ENCODE peak calls at places on chromosomes 12 and 14, in five cellular contexts. H is Peyer's patch; P is CD4-positive, CD25-positive, alpha-beta regulatory T cell; U is GM23248; O is cardiac muscle cell. S is an unnamed sample. For H3K27me3, the result is how much of the 10 kb centered on the place peaks cover.

GRCh38 chr12:13128291-13129000 is 25.0 kb upstream of the GSG1 start:
- DNase-seq in H (no peak), P (no peak), U (no peak), O (no peak), S (no peak)

GRCh38 chr12:59698599-59698998 is 102.8 kb downstream of the SLC16A7 start:
- DNase-seq in H (no peak), P (no peak), U (peak), O (peak), S (no peak)

GRCh38 chr12:91139981-91140659 is 28.8 kb upstream of the LUM start:
- DNase-seq in H (no peak), P (no peak), U (peak), O (peak), S (no peak)

GRCh38 chr12:92614502-92614901 is 88.3 kb upstream of the PLEKHG7 start:
- DNase-seq in H (no peak), P (no peak), U (no peak), O (no peak), S (no peak)

GRCh38 chr12:52837341-52837741 is 3.2 kb upstream of the KRT79 start:
- DNase-seq in H (no peak), P (no peak), U (peak), O (peak), S (no peak)

GRCh38 chr12:92593734-92594402 is 108.9 kb upstream of the PLEKHG7 start:
- DNase-seq in H (peak), P (peak), U (peak), O (peak), S (no peak)

GRCh38 chr12:92340441-92341332 is 195.0 kb upstream of the BTG1 start:
- DNase-seq in H (no peak), P (no peak), U (no peak), O (peak), S (no peak)

GRCh38 chr14:30874999-30875787 is 834 bp downstream of the COCH start:
- DNase-seq in H (no peak), P (peak), U (peak), O (no peak), S (peak)

GRCh38 chr12:84727964-84728363 is 184.6 kb downstream of the SLC6A15 start:
- DNase-seq in H (no peak), P (no peak), U (peak), O (no peak), S (no peak)

GRCh38 chr12:52690351-52691075 is 10.3 kb upstream of the KRT1 start:
- DNase-seq in H (no peak), P (no peak), U (no peak), O (no peak), S (no peak)

GRCh38 chr14:59695198-59695597 is 118.6 kb upstream of the CCDC175 start:
- DNase-seq in H (no peak), P (no peak), U (no peak), O (no peak), S (no peak)

GRCh38 chr12:21324551-21324950 is 10.2 kb downstream of the SLCO1A2 start:
- DNase-seq in H (no peak), P (no peak), U (no peak), O (no peak), S (no peak)

GRCh38 chr12:12901158-12901791 is 9.9 kb downstream of the GPRC5A start:
- DNase-seq in H (peak), P (no peak), U (peak), O (peak), S (no peak)

GRCh38 chr12:82687020-82687951 is 580 bp downstream of the TMTC2 start:
- DNase-seq in H (peak), P (peak), U (peak), O (peak), S (peak)

GRCh38 chr12:42086021-42086420 is 58.7 kb downstream of the GXYLT1 start:
- DNase-seq in H (no peak), P (no peak), U (peak), O (peak), S (no peak)

DNA sequence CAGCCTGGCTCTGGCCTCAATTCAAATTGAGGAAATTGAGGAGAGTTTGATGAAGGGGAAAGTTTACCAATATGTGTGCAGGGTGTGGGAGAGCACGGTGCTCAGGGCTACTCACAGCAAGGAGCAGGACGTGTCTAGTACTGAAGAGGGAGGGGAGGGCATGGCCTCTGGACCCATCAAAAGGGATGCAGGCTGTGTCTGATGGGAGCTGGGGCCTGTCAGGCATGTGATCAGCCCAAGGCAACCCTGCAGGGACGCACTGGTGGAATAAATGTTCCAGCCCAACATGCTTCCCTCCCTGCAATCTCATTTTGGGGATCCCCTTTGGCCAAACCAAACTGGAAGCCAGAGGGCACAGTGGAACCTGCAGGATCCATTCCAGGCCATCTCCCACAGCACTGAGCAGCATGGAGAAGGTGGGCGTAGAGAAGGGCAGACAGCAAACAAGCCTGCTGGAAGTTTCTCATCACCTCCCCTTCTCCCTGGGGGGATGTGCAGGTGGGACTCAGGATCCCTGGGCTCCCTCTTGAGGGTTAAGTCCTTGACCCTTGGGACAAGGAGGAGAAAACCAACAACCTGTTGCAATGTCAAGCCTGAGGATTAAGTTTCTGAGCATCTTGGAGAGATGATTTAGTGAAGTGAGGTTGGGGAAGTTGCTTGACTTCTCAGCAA is 17.8 kb upstream of the RBM19 start:
- DNase-seq in H (no peak), P (no peak), U (no peak), O (no peak), S (no peak)
- H3K27me3 ChIP-seq in H (under half), P (under half), U (under half), O (under half), S (under half)

GRCh38 chr14:99118946-99119345 is 153.1 kb downstream of the BCL11B start:
- DNase-seq in H (no peak), P (no peak), U (no peak), O (no peak), S (no peak)

GRCh38 chr14:99119554-99119953 is 152.4 kb downstream of the BCL11B start:
- DNase-seq in H (no peak), P (no peak), U (no peak), O (no peak), S (no peak)

GRCh38 chr14:99116741-99117295 is 155.2 kb downstream of the BCL11B start:
- DNase-seq in H (no peak), P (no peak), U (no peak), O (no peak), S (no peak)

GRCh38 chr14:99118046-99118721 is 153.8 kb downstream of the BCL11B start:
- DNase-seq in H (peak), P (no peak), U (no peak), O (no peak), S (no peak)

DNA sequence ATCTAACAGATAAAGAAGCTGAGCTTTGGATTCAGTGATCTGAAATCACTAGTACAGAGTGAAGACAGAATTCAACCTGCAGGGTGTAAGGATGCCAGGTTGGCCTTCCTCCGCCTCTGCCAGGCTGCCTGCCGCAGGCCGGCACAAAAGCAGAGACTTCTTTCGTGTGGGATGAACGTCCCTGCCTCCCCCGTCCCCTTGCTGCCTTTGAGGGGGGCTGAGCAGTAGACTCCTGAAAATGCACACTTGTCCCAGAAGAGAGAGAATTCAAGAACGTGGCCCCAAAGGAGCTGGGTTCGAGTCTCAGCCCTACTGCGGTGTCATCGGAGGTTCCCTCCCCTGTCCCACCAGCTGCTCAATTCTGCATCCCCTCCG is 154.3 kb downstream of the BCL11B start:
- DNase-seq in H (no peak), P (no peak), U (no peak), O (no peak), S (no peak)
- H3K4me3 ChIP-seq in H (no peak), P (no peak), U (no peak), O (no peak), S (no peak)

DNA sequence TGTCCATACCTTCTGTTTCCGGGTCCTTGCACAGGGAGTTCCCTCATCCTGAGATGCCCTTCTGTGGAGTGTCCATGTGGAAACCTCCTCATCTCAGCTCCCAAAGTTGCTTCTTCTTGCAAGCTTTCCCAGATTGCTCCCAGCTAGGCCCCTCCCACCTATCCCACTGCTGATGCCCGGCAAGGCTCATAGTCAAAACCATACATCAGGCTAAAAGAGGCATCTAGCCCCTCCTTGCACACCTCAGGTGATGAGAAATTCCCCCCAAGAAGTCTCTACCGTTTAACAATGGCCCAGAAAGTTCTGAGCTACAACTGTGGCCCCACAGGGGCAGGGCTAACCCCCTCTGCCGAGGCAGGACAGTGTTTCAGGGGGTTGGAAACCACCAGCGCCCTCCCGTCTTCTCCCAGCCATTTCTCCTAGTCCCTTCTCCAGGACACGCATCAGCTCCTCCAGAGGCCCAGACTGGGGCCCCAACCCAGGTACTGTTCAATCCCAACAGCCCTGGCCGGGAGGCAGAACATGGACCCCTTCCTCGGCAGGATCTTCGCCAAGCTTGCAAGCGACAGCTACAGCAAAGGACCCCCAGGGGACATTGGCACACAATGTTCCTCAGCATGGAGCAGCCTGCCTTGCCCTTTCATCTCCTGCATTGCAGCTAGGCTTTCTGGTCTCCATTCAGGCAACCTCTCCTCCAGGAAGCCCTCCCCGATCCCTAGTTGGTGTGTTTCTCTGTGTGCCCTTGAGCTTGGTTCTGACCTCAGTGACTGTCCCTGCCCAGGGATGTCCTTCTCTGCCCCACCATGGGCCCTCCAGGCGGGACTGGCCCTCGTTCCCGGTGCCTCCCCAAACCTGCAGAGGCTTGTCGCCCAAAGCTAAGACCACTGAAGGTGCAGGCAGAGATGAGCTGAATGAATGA is 4.5 kb upstream of the BEGAIN start:
- DNase-seq in H (peak), P (no peak), U (no peak), O (no peak), S (no peak)
- H3K27me3 ChIP-seq in H (under half), P (under half), U (half or more), O (half or more), S (under half)

GRCh38 chr14:104799239-104799599 is 1.7 kb upstream of the ZBTB42 start:
- DNase-seq in H (no peak), P (no peak), U (no peak), O (no peak), S (no peak)
- H3K4me3 ChIP-seq in H (no peak), P (no peak), U (no peak), O (no peak), S (no peak)

GRCh38 chr12:195951-196350 is 18.0 kb downstream of the SLC6A12 start:
- DNase-seq in H (no peak), P (no peak), U (no peak), O (no peak), S (no peak)

GRCh38 chr12:198708-199107 is 15.2 kb downstream of the SLC6A12 start:
- DNase-seq in H (no peak), P (no peak), U (no peak), O (no peak), S (no peak)

GRCh38 chr12:196436-196835 is 17.5 kb downstream of the SLC6A12 start:
- DNase-seq in H (no peak), P (no peak), U (no peak), O (no peak), S (no peak)

GRCh38 chr12:197347-197746 is 16.6 kb downstream of the SLC6A12 start:
- DNase-seq in H (no peak), P (no peak), U (no peak), O (no peak), S (no peak)

GRCh38 chr12:197911-198695 is 15.9 kb downstream of the SLC6A12 start:
- DNase-seq in H (no peak), P (no peak), U (no peak), O (no peak), S (no peak)
- H3K27me3 ChIP-seq in H (under half), P (under half), U (under half), O (under half), S (under half)

DNA sequence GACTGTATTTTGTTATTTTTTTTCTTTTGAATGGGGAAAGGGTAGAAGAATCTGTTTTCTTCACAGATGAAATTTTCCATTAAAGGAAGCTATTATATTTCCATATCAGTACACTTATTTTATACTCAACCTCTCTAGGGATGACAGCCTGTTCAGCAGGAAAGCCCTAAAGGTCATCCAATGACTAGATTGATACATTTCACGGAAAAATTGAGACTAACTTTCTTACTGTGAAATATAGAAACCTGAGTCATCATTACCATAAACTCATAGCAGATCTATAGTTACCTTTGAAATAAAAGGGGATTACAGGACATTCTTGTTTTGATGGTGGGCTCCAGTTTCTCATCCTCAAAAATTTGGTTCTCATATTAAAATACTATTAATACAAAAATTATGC is 36.1 kb upstream of the PTCSC3 start:
- DNase-seq in H (no peak), P (no peak), U (no peak), O (no peak), S (no peak)
- H3K4me3 ChIP-seq in H (no peak), P (no peak), U (no peak), O (no peak), S (no peak)

GRCh38 chr12:1919763-1920162 is 1.3 kb upstream of the CACNA2D4 start:
- DNase-seq in H (no peak), P (no peak), U (no peak), O (no peak), S (no peak)

GRCh38 chr12:1918875-1919236 is 404 bp upstream of the CACNA2D4 start:
- DNase-seq in H (peak), P (no peak), U (no peak), O (no peak), S (peak)

GRCh38 chr12:1920971-1921370 is 2.5 kb upstream of the CACNA2D4 start:
- DNase-seq in H (peak), P (no peak), U (no peak), O (no peak), S (peak)

GRCh38 chr12:1919284-1919683 is 832 bp upstream of the CACNA2D4 start:
- DNase-seq in H (no peak), P (no peak), U (no peak), O (no peak), S (no peak)

GRCh38 chr12:1920436-1920835 is 2.0 kb upstream of the CACNA2D4 start:
- DNase-seq in H (peak), P (no peak), U (no peak), O (no peak), S (no peak)
- H3K27me3 ChIP-seq in H (under half), P (under half), U (under half), O (under half), S (under half)

DNA sequence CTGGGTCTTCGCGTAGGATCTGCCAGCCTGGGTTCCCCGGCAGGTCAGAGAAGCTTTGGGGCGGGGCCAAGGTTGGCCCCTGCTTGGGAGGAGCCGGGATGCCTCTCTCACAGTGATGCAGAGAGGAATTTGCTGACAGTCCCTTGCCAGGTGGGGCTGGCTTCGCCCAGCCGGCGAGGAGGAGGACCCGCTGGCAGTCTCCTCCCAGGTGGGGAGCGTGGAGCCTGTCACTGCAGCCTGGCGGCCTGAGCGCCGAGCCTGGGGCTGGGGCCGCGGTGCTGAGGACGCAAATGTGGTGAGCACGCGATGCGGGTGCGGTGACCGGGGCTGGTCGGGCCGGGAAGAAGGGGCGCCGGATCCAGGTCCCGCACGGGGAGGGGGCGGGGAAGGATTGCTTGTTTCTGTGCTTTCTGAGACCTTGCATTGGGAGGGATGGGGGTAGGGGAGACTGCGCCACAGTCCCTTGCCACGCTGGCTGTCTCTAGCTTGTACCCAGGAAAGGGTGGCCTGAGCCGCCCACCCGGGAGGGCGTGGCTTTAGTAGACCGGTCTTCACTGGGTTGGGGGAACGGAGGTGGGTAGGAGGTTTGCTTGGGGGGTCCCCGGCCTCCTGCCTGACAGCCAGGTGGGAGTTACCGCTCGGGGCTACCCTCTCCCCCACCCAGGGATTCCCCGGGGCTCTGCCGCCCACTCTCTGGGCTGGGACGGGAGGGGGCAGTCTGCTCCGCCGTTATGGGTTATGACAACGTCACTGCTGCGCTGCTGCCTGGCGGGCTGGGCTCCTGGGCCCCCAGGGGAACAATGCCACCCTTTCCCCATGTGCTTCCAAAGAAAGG is at the start of gene TMEM63C:
- DNase-seq in H (peak), P (peak), U (peak), O (peak), S (peak)
- H3K4me3 ChIP-seq in H (peak), P (peak), U (no peak), O (peak), S (peak)